ENCODE peak calls at places on chromosomes 1 and 21, in five cellular contexts. O, L, G, Y and B are unnamed samples.
A peak's percentile ranks its signal among the peaks of the same experiment; 100 is the strongest.

GRCh38 chr1:114113801-114114750 is 39.6 kb downstream of the SYT6 start:
- DNase-seq in O (peak; percentile 61), L (peak; percentile 90), G (peak; percentile 11), Y (no peak), B (no peak)

GRCh38 chr1:159652506-159652905 is 61.9 kb downstream of the CRP start:
- DNase-seq in O (no peak), L (no peak), G (no peak), Y (no peak), B (no peak)

GRCh38 chr1:234841710-234842231 is 231.8 kb upstream of the IRF2BP2 start:
- DNase-seq in O (no peak), L (no peak), G (no peak), Y (peak; percentile 76), B (no peak)

GRCh38 chr1:186283374-186283773 is 91.7 kb downstream of the TPR start:
- DNase-seq in O (no peak), L (no peak), G (no peak), Y (no peak), B (no peak)

GRCh38 chr1:31166462-31166861 is 73.2 kb downstream of the NKAIN1 start:
- DNase-seq in O (no peak), L (no peak), G (no peak), Y (no peak), B (no peak)

GRCh38 chr1:213419369-213420030 is 368.5 kb downstream of the RPS6KC1 start:
- DNase-seq in O (no peak), L (no peak), G (no peak), Y (no peak), B (no peak)

GRCh38 chr1:184027751-184028682 is 9.5 kb downstream of the COLGALT2 start:
- DNase-seq in O (no peak), L (no peak), G (no peak), Y (no peak), B (no peak)

GRCh38 chr21:18840239-18840638 is 436.7 kb upstream of the TMPRSS15 start:
- DNase-seq in O (peak; percentile 0), L (peak; percentile 75), G (no peak), Y (no peak), B (no peak)

GRCh38 chr1:233293556-233294446 is 1.7 kb downstream of the PCNX2 start:
- DNase-seq in O (no peak), L (no peak), G (no peak), Y (no peak), B (no peak)

GRCh38 chr1:153607381-153607780 is 5.6 kb downstream of the S100A16 start:
- DNase-seq in O (no peak), L (no peak), G (no peak), Y (peak; percentile 64), B (no peak)

GRCh38 chr1:233735331-233735730 is 121.4 kb downstream of the KCNK1 start:
- DNase-seq in O (no peak), L (no peak), G (no peak), Y (no peak), B (no peak)

GRCh38 chr1:228224198-228225164 is 16.6 kb downstream of the OBSCN start:
- DNase-seq in O (no peak), L (no peak), G (no peak), Y (no peak), B (no peak)

GRCh38 chr1:108050134-108050533 is 85.2 kb upstream of the VAV3 start:
- DNase-seq in O (no peak), L (peak; percentile 9), G (no peak), Y (peak; percentile 82), B (no peak)

GRCh38 chr21:40315647-40316046 is 448.4 kb downstream of the PCP4 start:
- DNase-seq in O (no peak), L (no peak), G (no peak), Y (no peak), B (no peak)

GRCh38 chr1:43747736-43748135 is 40.4 kb downstream of the ST3GAL3 start:
- DNase-seq in O (no peak), L (peak; percentile 89), G (no peak), Y (no peak), B (no peak)

GRCh38 chr1:93805027-93805426 is 74.0 kb downstream of the DNTTIP2 start:
- DNase-seq in O (no peak), L (peak; percentile 46), G (no peak), Y (no peak), B (no peak)

GRCh38 chr21:34498623-34499022 is 13.4 kb downstream of the KCNE1 start:
- DNase-seq in O (no peak), L (no peak), G (no peak), Y (no peak), B (no peak)

GRCh38 chr1:203072002-203072607 is 13.7 kb downstream of the MYOG start:
- DNase-seq in O (no peak), L (no peak), G (no peak), Y (no peak), B (no peak)

GRCh38 chr21:45467221-45467779 is 62.3 kb downstream of the COL18A1 start:
- DNase-seq in O (no peak), L (peak; percentile 57), G (no peak), Y (peak; percentile 72), B (no peak)

GRCh38 chr1:226697151-226697575 is 41.9 kb downstream of the ITPKB start:
- DNase-seq in O (no peak), L (peak; percentile 97), G (no peak), Y (no peak), B (peak; percentile 62)

GRCh38 chr1:170685166-170685565 is 21.2 kb downstream of the PRRX1 start:
- DNase-seq in O (no peak), L (no peak), G (no peak), Y (no peak), B (no peak)

GRCh38 chr21:31543191-31543590 is 116.3 kb upstream of the SOD1 start:
- DNase-seq in O (no peak), L (no peak), G (no peak), Y (no peak), B (peak; percentile 37)

GRCh38 chr1:7838714-7839113 is 14.2 kb downstream of the UTS2 start:
- DNase-seq in O (no peak), L (no peak), G (no peak), Y (no peak), B (no peak)

GRCh38 chr1:217528271-217528670 is 102.6 kb downstream of the GPATCH2 start:
- DNase-seq in O (no peak), L (peak; percentile 75), G (no peak), Y (no peak), B (peak; percentile 30)

GRCh38 chr1:17874231-17874630 is 119.1 kb downstream of the ACTL8 start:
- DNase-seq in O (no peak), L (peak; percentile 91), G (no peak), Y (no peak), B (peak; percentile 89)

GRCh38 chr1:22245100-22245650 is 102.3 kb upstream of the WNT4 start:
- DNase-seq in O (no peak), L (no peak), G (no peak), Y (no peak), B (no peak)

GRCh38 chr1:22231995-22232690 is 89.2 kb upstream of the WNT4 start:
- DNase-seq in O (no peak), L (no peak), G (no peak), Y (no peak), B (no peak)

GRCh38 chr1:117231748-117232373 is 21.1 kb upstream of the VTCN1 start:
- DNase-seq in O (no peak), L (no peak), G (peak; percentile 40), Y (no peak), B (no peak)

GRCh38 chr1:45455162-45455561 is 35.8 kb downstream of the TESK2 start:
- DNase-seq in O (no peak), L (no peak), G (no peak), Y (no peak), B (no peak)

GRCh38 chr1:82560566-82560965 is 759.8 kb downstream of the ADGRL2 start:
- DNase-seq in O (no peak), L (no peak), G (no peak), Y (no peak), B (no peak)

GRCh38 chr21:37225440-37225839 is 41.7 kb downstream of the VPS26C start:
- DNase-seq in O (no peak), L (no peak), G (no peak), Y (no peak), B (no peak)

GRCh38 chr1:153488731-153489130 is 28.3 kb upstream of the S100A7 start:
- DNase-seq in O (no peak), L (no peak), G (no peak), Y (no peak), B (no peak)

GRCh38 chr21:38825269-38825668 is 19.5 kb downstream of the ETS2 start:
- DNase-seq in O (no peak), L (no peak), G (no peak), Y (no peak), B (no peak)

GRCh38 chr1:65175171-65176070 is 27.4 kb downstream of the AK4 start:
- DNase-seq in O (no peak), L (no peak), G (no peak), Y (no peak), B (no peak)

GRCh38 chr1:41862411-41863221 is 56.1 kb downstream of the HIVEP3 start:
- DNase-seq in O (peak; percentile 83), L (peak; percentile 96), G (no peak), Y (no peak), B (no peak)

DNA sequence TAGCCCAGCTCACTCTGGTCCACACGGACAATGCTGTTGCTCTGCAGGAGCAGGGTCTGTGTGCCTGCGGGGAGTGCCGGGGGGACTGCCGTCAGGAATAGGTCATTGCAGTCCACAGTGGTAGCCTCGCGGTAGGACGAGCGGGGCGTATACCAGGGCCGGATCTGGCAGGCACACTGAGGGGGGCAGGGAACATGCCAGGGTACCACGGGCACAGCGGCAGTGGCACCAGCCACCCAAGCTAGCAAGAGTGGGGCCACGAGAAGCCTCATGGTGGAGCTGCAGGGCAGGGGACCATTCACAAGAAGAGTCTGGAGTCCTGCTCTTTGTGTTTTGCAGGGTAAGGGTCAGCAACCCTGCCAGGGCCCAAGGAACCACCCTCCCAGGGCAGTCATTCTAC is 65.8 kb downstream of the LRRN2 start:
- DNase-seq in O (no peak), L (no peak), G (peak; percentile 27), Y (no peak), B (no peak)
- TF ChIP-seq CTCF in O (peak; percentile 14), L (no peak), G (peak; percentile 24), Y (no peak), B (no peak)

GRCh38 chr1:154866995-154867795 is 2.9 kb downstream of the KCNN3 start:
- DNase-seq in O (no peak), L (peak; percentile 79), G (peak; percentile 27), Y (no peak), B (peak; percentile 42)
- H3K27ac ChIP-seq in O (no peak overlapping the region), L (no peak overlapping the region), G (peak overlapping the region; percentile 27), Y (no peak overlapping the region), B (peak overlapping the region; percentile 31)

GRCh38 chr1:24108334-24109165 is 3.4 kb downstream of the MYOM3 start:
- DNase-seq in O (peak; percentile 32), L (peak; percentile 68), G (peak; percentile 60), Y (peak; percentile 41), B (no peak)
- H3K4me3 ChIP-seq in O (peak overlapping the region; percentile 71), L (no peak overlapping the region), G (no peak overlapping the region), Y (no peak overlapping the region), B (no peak overlapping the region)

GRCh38 chr1:62904537-62904936 is 120.6 kb downstream of the ATG4C start:
- DNase-seq in O (no peak), L (no peak), G (no peak), Y (no peak), B (no peak)

GRCh38 chr1:62905872-62906271 is 121.9 kb downstream of the ATG4C start:
- DNase-seq in O (no peak), L (no peak), G (no peak), Y (no peak), B (no peak)

GRCh38 chr1:62908168-62908567 is 124.2 kb downstream of the ATG4C start:
- DNase-seq in O (no peak), L (no peak), G (no peak), Y (no peak), B (no peak)

GRCh38 chr1:62905309-62905708 is 121.4 kb downstream of the ATG4C start:
- DNase-seq in O (no peak), L (peak; percentile 35), G (no peak), Y (no peak), B (no peak)

GRCh38 chr1:62906428-62906886 is 122.5 kb downstream of the ATG4C start:
- DNase-seq in O (peak; percentile 21), L (peak; percentile 7), G (no peak), Y (no peak), B (no peak)
- TF ChIP-seq CTCF in O (peak; percentile 62), L (peak; percentile 65), G (peak; percentile 3), Y (no peak), B (peak; percentile 55)